ENCODE peak calls at places on chromosomes 1 and 21, in seven cellular contexts. One of them, this sample, is unnamed.

GRCh38 chr1:54942976-54943375 is 37.5 kb upstream of the TMEM61 start:
- DNase-seq in activated T-cell treated with anti-CD3 and anti-CD28 coated beads for 24 hours: no peak
- DNase-seq in cardiac muscle cell: no peak
- DNase-seq in iPS-NIHi11: no peak
- DNase-seq in NCI-H69: no peak
- DNase-seq in CMK: no peak
- DNase-seq in left ventricle myocardium superior: no peak
- DNase-seq in this sample: no peak

GRCh38 chr1:111733183-111733995 is 5.8 kb downstream of the INKA2 start:
- DNase-seq in activated T-cell treated with anti-CD3 and anti-CD28 coated beads for 24 hours: no peak
- DNase-seq in cardiac muscle cell: no peak
- DNase-seq in iPS-NIHi11: no peak
- DNase-seq in NCI-H69: peak; percentile 30
- DNase-seq in CMK: peak; percentile 63
- DNase-seq in left ventricle myocardium superior: peak; percentile 77
- DNase-seq in this sample: no peak

GRCh38 chr21:35226302-35226701 is 177.2 kb upstream of the RUNX1 start:
- DNase-seq in activated T-cell treated with anti-CD3 and anti-CD28 coated beads for 24 hours: no peak
- DNase-seq in cardiac muscle cell: peak; percentile 39
- DNase-seq in iPS-NIHi11: no peak
- DNase-seq in NCI-H69: no peak
- DNase-seq in CMK: no peak
- DNase-seq in left ventricle myocardium superior: peak; percentile 28
- DNase-seq in this sample: no peak

GRCh38 chr1:46221749-46222148 is 18.6 kb downstream of the LURAP1 start:
- DNase-seq in activated T-cell treated with anti-CD3 and anti-CD28 coated beads for 24 hours: no peak
- DNase-seq in cardiac muscle cell: peak; percentile 25
- DNase-seq in iPS-NIHi11: peak; percentile 32
- DNase-seq in NCI-H69: no peak
- DNase-seq in CMK: no peak
- DNase-seq in left ventricle myocardium superior: no peak
- DNase-seq in this sample: no peak

GRCh38 chr1:153536618-153537375 is 1.0 kb upstream of the S100A6 start:
- DNase-seq in activated T-cell treated with anti-CD3 and anti-CD28 coated beads for 24 hours: no peak
- DNase-seq in cardiac muscle cell: no peak
- DNase-seq in iPS-NIHi11: no peak
- DNase-seq in NCI-H69: peak; percentile 49
- DNase-seq in CMK: no peak
- DNase-seq in left ventricle myocardium superior: no peak
- DNase-seq in this sample: no peak

GRCh38 chr1:183090386-183091006 is 67.3 kb downstream of the LAMC1 start:
- DNase-seq in activated T-cell treated with anti-CD3 and anti-CD28 coated beads for 24 hours: no peak
- DNase-seq in cardiac muscle cell: no peak
- DNase-seq in iPS-NIHi11: no peak
- DNase-seq in NCI-H69: peak; percentile 67
- DNase-seq in CMK: no peak
- DNase-seq in left ventricle myocardium superior: peak; percentile 64
- DNase-seq in this sample: peak; percentile 29

GRCh38 chr1:32055426-32055825 is 17.3 kb upstream of the TMEM39B start:
- DNase-seq in activated T-cell treated with anti-CD3 and anti-CD28 coated beads for 24 hours: no peak
- DNase-seq in cardiac muscle cell: no peak
- DNase-seq in iPS-NIHi11: no peak
- DNase-seq in NCI-H69: no peak
- DNase-seq in CMK: no peak
- DNase-seq in left ventricle myocardium superior: no peak
- DNase-seq in this sample: no peak

GRCh38 chr1:68120136-68120791 is 69.8 kb upstream of the DIRAS3 start:
- DNase-seq in activated T-cell treated with anti-CD3 and anti-CD28 coated beads for 24 hours: peak; percentile 14
- DNase-seq in cardiac muscle cell: peak; percentile 84
- DNase-seq in iPS-NIHi11: peak; percentile 74
- DNase-seq in NCI-H69: peak; percentile 56
- DNase-seq in CMK: peak; percentile 29
- DNase-seq in left ventricle myocardium superior: no peak
- DNase-seq in this sample: peak; percentile 69

This sample was measured in SK-N-DZ.